ENCODE peak calls at places on chromosomes 4 and X, in six cellular contexts. One of them, this sample, is unnamed.

GRCh38 chr4:138897818-138898226 is 117.8 kb upstream of the NOCT start:
- DNase-seq in GM06990: no peak
- DNase-seq in PC-3: peak; percentile 78
- DNase-seq in upper lobe of left lung: no peak
- DNase-seq in fibroblast of mammary gland: peak; percentile 61
- DNase-seq in dorsolateral prefrontal cortex: no peak
- DNase-seq in this sample: no peak

GRCh38 chr4:80266902-80267380 is 477 bp downstream of the FGF5 start:
- DNase-seq in PC-3: peak; percentile 30
- DNase-seq in fibroblast of mammary gland: peak; percentile 55
- DNase-seq in dorsolateral prefrontal cortex: no peak
- DNase-seq in upper lobe of left lung: peak; percentile 65
- DNase-seq in GM06990: no peak
- DNase-seq in this sample: no peak

GRCh38 chr4:145034727-145035211 is 63.2 kb downstream of the ANAPC10 start:
- DNase-seq in GM06990: no peak
- DNase-seq in PC-3: no peak
- DNase-seq in fibroblast of mammary gland: peak; percentile 81
- DNase-seq in upper lobe of left lung: no peak
- DNase-seq in dorsolateral prefrontal cortex: no peak
- DNase-seq in this sample: no peak

GRCh38 chr4:173301518-173302201 is 32.5 kb downstream of the HMGB2 start:
- DNase-seq in dorsolateral prefrontal cortex: no peak
- DNase-seq in upper lobe of left lung: no peak
- DNase-seq in GM06990: no peak
- DNase-seq in fibroblast of mammary gland: peak; percentile 75
- DNase-seq in PC-3: peak; percentile 52
- DNase-seq in this sample: no peak

GRCh38 chr4:140309124-140309870 is 64.1 kb upstream of the SCOC start:
- DNase-seq in fibroblast of mammary gland: peak; percentile 39
- DNase-seq in upper lobe of left lung: no peak
- DNase-seq in GM06990: no peak
- DNase-seq in PC-3: peak; percentile 24
- DNase-seq in dorsolateral prefrontal cortex: no peak
- DNase-seq in this sample: no peak

GRCh38 chr4:96293806-96294205 is 453.9 kb downstream of the PDHA2 start:
- DNase-seq in fibroblast of mammary gland: no peak
- DNase-seq in dorsolateral prefrontal cortex: no peak
- DNase-seq in upper lobe of left lung: no peak
- DNase-seq in GM06990: no peak
- DNase-seq in PC-3: peak; percentile 16
- DNase-seq in this sample: no peak

GRCh38 chrX:39856472-39857121 is 241.2 kb downstream of the BCOR start:
- DNase-seq in upper lobe of left lung: no peak
- DNase-seq in GM06990: no peak
- DNase-seq in fibroblast of mammary gland: no peak
- DNase-seq in PC-3: no peak
- DNase-seq in dorsolateral prefrontal cortex: no peak
- DNase-seq in this sample: no peak

GRCh38 chr4:119103263-119103662 is 32.4 kb upstream of the MYOZ2 start:
- DNase-seq in upper lobe of left lung: no peak
- DNase-seq in PC-3: peak; percentile 87
- DNase-seq in fibroblast of mammary gland: peak; percentile 98
- DNase-seq in dorsolateral prefrontal cortex: no peak
- DNase-seq in GM06990: no peak
- DNase-seq in this sample: no peak

GRCh38 chr4:71304289-71304850 is 34.5 kb upstream of the SLC4A4 start:
- DNase-seq in GM06990: no peak
- DNase-seq in fibroblast of mammary gland: no peak
- DNase-seq in PC-3: peak; percentile 30
- DNase-seq in dorsolateral prefrontal cortex: no peak
- DNase-seq in upper lobe of left lung: no peak
- DNase-seq in this sample: no peak

GRCh38 chrX:47171996-47172395 is 21.6 kb upstream of the UBA1 start:
- DNase-seq in fibroblast of mammary gland: no peak
- DNase-seq in upper lobe of left lung: no peak
- DNase-seq in dorsolateral prefrontal cortex: no peak
- DNase-seq in PC-3: no peak
- DNase-seq in GM06990: no peak
- DNase-seq in this sample: no peak

GRCh38 chrX:12686324-12686723 is 104.9 kb upstream of the PRPS2 start:
- DNase-seq in dorsolateral prefrontal cortex: no peak
- DNase-seq in PC-3: no peak
- DNase-seq in upper lobe of left lung: no peak
- DNase-seq in fibroblast of mammary gland: no peak
- DNase-seq in GM06990: no peak
- DNase-seq in this sample: no peak

GRCh38 chr4:103091601-103092223 is 7.9 kb downstream of the BDH2 start:
- DNase-seq in dorsolateral prefrontal cortex: no peak
- DNase-seq in upper lobe of left lung: no peak
- DNase-seq in GM06990: peak; percentile 48
- DNase-seq in PC-3: peak; percentile 62
- DNase-seq in fibroblast of mammary gland: peak; percentile 73
- DNase-seq in this sample: no peak

GRCh38 chr4:6134612-6135220 is 65.6 kb downstream of the JAKMIP1 start:
- DNase-seq in dorsolateral prefrontal cortex: no peak
- DNase-seq in fibroblast of mammary gland: no peak
- DNase-seq in upper lobe of left lung: no peak
- DNase-seq in GM06990: peak; percentile 54
- DNase-seq in PC-3: peak; percentile 32
- DNase-seq in this sample: no peak

GRCh38 chrX:2698604-2699003 is 7.5 kb downstream of the CD99 start:
- DNase-seq in upper lobe of left lung: no peak
- DNase-seq in fibroblast of mammary gland: no peak
- DNase-seq in PC-3: peak; percentile 89
- DNase-seq in GM06990: no peak
- DNase-seq in dorsolateral prefrontal cortex: no peak
- DNase-seq in this sample: no peak

GRCh38 chr4:7811536-7812190 is 128.0 kb downstream of the AFAP1 start:
- DNase-seq in fibroblast of mammary gland: no peak
- DNase-seq in upper lobe of left lung: no peak
- DNase-seq in GM06990: no peak
- DNase-seq in PC-3: no peak
- DNase-seq in dorsolateral prefrontal cortex: no peak
- DNase-seq in this sample: no peak

GRCh38 chrX:44344687-44345086 is 1.2 kb upstream of the EFHC2 start:
- DNase-seq in fibroblast of mammary gland: no peak
- DNase-seq in PC-3: no peak
- DNase-seq in upper lobe of left lung: no peak
- DNase-seq in dorsolateral prefrontal cortex: no peak
- DNase-seq in GM06990: no peak
- DNase-seq in this sample: no peak

GRCh38 chr4:4206204-4206603 is 20.5 kb downstream of the OTOP1 start:
- DNase-seq in GM06990: no peak
- DNase-seq in upper lobe of left lung: no peak
- DNase-seq in PC-3: no peak
- DNase-seq in fibroblast of mammary gland: no peak
- DNase-seq in dorsolateral prefrontal cortex: no peak
- DNase-seq in this sample: no peak

GRCh38 chrX:42818151-42818921 is 40.4 kb upstream of the PPP1R2C start:
- DNase-seq in dorsolateral prefrontal cortex: no peak
- DNase-seq in PC-3: no peak
- DNase-seq in fibroblast of mammary gland: no peak
- DNase-seq in upper lobe of left lung: peak; percentile 22
- DNase-seq in GM06990: no peak
- DNase-seq in this sample: no peak

GRCh38 chrX:150202641-150203248 is 160.4 kb upstream of the MAMLD1 start:
- DNase-seq in fibroblast of mammary gland: peak; percentile 78
- DNase-seq in GM06990: no peak
- DNase-seq in PC-3: no peak
- DNase-seq in dorsolateral prefrontal cortex: no peak
- DNase-seq in upper lobe of left lung: no peak
- DNase-seq in this sample: no peak

GRCh38 chr4:8472689-8473197 is 32.2 kb downstream of the TRMT44 start:
- DNase-seq in fibroblast of mammary gland: peak; percentile 94
- DNase-seq in upper lobe of left lung: peak; percentile 70
- DNase-seq in PC-3: peak; percentile 7
- DNase-seq in GM06990: no peak
- DNase-seq in dorsolateral prefrontal cortex: no peak
- DNase-seq in this sample: no peak

GRCh38 chrX:142804085-142804484 is 221.6 kb upstream of the SPANXN4 start:
- DNase-seq in PC-3: peak; percentile 6
- DNase-seq in upper lobe of left lung: no peak
- DNase-seq in dorsolateral prefrontal cortex: no peak
- DNase-seq in GM06990: no peak
- DNase-seq in fibroblast of mammary gland: no peak
- DNase-seq in this sample: no peak

GRCh38 chrX:65480960-65481359 is 53.6 kb downstream of the LAS1L start:
- DNase-seq in upper lobe of left lung: no peak
- DNase-seq in GM06990: no peak
- DNase-seq in fibroblast of mammary gland: no peak
- DNase-seq in PC-3: no peak
- DNase-seq in dorsolateral prefrontal cortex: no peak
- DNase-seq in this sample: no peak

GRCh38 chr4:26022346-26022891 is 108.4 kb downstream of the SMIM20 start:
- DNase-seq in PC-3: peak; percentile 87
- DNase-seq in dorsolateral prefrontal cortex: no peak
- DNase-seq in upper lobe of left lung: no peak
- DNase-seq in fibroblast of mammary gland: peak; percentile 93
- DNase-seq in GM06990: no peak
- DNase-seq in this sample: no peak

DNA sequence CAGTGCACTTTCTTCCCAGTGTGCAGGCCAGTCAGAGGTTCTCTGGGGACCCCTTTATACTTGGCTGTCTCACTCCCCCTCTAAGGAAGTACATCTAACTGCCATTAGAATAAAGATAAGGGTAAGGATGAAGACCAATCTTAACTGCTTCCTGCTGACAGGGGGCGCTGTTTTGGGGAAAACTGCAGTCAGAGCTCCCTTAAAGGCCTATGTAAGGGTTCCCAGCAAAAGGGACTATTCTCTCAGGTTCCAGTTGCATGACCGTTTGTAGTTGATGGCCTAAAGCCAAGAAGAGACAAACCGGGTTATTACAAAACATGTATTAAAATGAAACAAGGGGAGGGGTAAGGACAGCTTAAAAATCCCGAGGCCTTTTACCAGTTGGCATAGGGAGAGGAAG is 115.6 kb upstream of the SPIN4 start:
- DNase-seq in fibroblast of mammary gland: no peak
- DNase-seq in dorsolateral prefrontal cortex: no peak
- DNase-seq in upper lobe of left lung: no peak
- DNase-seq in GM06990: no peak
- DNase-seq in PC-3: no peak
- DNase-seq in this sample: no peak
- TF ChIP-seq CTCF in fibroblast of mammary gland: peak; percentile 7
- TF ChIP-seq CTCF in dorsolateral prefrontal cortex: no peak
- TF ChIP-seq CTCF in upper lobe of left lung: no peak
- TF ChIP-seq CTCF in GM06990: no peak
- TF ChIP-seq CTCF in PC-3: no peak
- TF ChIP-seq CTCF in this sample: no peak

DNA sequence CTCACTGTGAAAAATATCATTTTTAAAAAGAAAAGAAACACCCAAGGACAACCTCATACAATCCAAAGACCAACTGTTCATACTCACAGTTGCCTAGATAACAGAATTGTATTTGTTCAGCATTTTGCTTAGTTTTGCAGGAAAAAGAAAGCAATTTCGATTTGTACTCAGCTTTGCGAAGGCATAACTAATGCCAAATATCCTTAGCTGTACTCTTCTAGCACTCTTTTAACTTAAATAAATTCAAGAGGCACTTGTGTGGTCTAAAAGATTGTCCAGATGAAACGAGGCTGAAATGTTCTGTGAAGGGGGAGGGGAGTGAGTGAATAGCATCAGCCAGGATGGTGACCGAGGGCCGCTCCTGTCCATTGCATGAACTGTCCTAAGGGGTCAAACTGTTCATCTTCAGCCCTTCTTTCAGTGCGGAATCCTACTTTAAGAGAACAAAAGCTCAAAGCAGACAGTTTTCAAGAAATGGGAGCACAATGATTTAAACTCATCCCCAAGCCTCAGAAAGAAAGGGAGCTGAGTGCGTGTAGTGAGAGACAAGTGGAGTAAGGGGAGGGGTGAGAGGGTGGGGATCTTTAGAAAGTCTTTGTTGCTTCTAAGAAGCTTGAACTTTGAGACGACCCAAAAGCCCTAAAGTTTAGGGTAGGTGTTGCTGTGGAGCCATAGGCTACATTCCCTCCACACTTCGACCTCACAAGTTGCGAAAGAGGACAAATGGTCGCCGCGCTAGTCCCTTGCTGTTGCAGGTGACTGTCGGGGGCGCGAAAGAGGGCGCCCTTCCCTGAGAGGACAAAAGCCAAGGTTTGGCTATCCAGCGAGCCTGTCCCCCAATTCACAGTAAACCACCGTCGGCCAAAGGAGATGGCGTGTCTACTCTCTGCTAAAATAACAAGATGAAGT is 4.0 kb upstream of the NEUROG2 start:
- DNase-seq in dorsolateral prefrontal cortex: no peak
- DNase-seq in PC-3: no peak
- DNase-seq in fibroblast of mammary gland: no peak
- DNase-seq in GM06990: no peak
- DNase-seq in upper lobe of left lung: no peak
- DNase-seq in this sample: no peak
- TF ChIP-seq CTCF in dorsolateral prefrontal cortex: no peak
- TF ChIP-seq CTCF in PC-3: no peak
- TF ChIP-seq CTCF in fibroblast of mammary gland: peak; percentile 9
- TF ChIP-seq CTCF in GM06990: peak; percentile 55
- TF ChIP-seq CTCF in upper lobe of left lung: no peak
- TF ChIP-seq CTCF in this sample: no peak

DNA sequence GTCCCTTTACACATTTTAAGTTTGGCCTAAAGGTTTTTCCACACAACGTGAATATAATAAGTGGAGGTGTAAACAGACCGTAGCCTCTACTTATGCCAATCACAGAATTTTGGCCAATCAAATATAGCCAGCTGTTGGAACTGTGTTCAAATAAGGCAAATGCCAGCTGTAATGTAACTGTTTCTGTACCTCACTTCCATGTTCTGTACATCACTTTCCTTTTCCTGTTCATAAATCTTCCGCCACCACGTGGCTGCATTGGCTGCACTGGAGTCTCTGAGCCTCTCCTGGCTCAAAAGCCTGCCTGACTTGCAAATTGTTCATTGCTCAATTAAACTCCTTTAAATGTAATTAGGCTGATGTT is 105.1 kb upstream of the SMIM31 start:
- DNase-seq in GM06990: no peak
- DNase-seq in fibroblast of mammary gland: peak; percentile 15
- DNase-seq in upper lobe of left lung: no peak
- DNase-seq in PC-3: no peak
- DNase-seq in dorsolateral prefrontal cortex: no peak
- DNase-seq in this sample: no peak
- TF ChIP-seq CTCF in GM06990: no peak
- TF ChIP-seq CTCF in fibroblast of mammary gland: no peak
- TF ChIP-seq CTCF in upper lobe of left lung: no peak
- TF ChIP-seq CTCF in PC-3: peak; percentile 25
- TF ChIP-seq CTCF in dorsolateral prefrontal cortex: no peak
- TF ChIP-seq CTCF in this sample: no peak

DNA sequence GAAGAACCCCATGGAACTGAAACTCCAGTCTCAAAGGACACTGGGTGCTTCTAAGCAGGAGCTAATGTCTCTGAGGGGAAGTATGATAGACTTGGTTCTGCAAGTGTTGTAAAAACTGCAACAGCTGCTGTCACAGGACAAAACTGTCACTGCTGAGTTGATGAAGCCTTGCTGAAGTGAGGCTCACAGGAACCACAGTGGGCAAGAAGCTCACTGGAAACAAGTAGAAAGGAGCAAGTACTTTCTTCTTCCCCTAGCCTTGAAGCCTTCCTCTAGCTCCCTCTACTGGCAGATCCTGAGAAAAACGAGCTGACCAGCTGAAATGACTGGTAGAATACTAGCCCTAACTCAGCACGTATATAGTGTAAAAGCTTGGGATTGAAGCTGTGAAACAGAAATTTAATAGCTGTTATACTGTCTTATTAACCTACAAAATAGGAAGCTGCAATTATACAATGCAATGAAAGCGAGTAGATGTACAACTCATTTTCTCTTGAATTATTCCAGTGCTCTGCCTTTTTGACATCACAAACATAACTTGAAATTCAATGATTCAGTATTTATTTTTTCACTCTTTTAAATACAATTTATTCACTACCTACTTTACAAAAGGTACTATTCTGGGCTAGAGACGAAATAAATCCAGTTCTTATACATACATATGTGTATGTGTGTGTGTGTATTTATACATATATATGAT is 91.4 kb downstream of the GABRB1 start:
- DNase-seq in PC-3: peak; percentile 72
- DNase-seq in fibroblast of mammary gland: peak; percentile 72
- DNase-seq in upper lobe of left lung: no peak
- DNase-seq in GM06990: peak; percentile 21
- DNase-seq in dorsolateral prefrontal cortex: no peak
- DNase-seq in this sample: no peak
- TF ChIP-seq CTCF in PC-3: peak; percentile 76
- TF ChIP-seq CTCF in fibroblast of mammary gland: peak; percentile 96
- TF ChIP-seq CTCF in upper lobe of left lung: peak; percentile 58
- TF ChIP-seq CTCF in GM06990: peak; percentile 91
- TF ChIP-seq CTCF in dorsolateral prefrontal cortex: peak; percentile 83
- TF ChIP-seq CTCF in this sample: peak; percentile 72